ENCODE peak calls at places on chromosomes 13 and 19, in six cellular contexts. L is endothelial cell, A is epithelial cell of esophagus, X is cardiac fibroblast, M is HFF-Myc, B is Panc1. Q is an unnamed sample.

GRCh38 chr13:46756977-46757376 is 40.0 kb downstream of the ESD start:
- DNase-seq in L (no peak), A (peak), X (peak), M (no peak), B (no peak), Q (no peak)

GRCh38 chr13:26616126-26616525 is 58.6 kb downstream of the WASF3 start:
- DNase-seq in L (no peak), A (peak), X (peak), M (no peak), B (no peak), Q (no peak)

GRCh38 chr13:21365574-21365973 is 93.5 kb downstream of the ZDHHC20 start:
- DNase-seq in L (no peak), A (no peak), X (no peak), M (no peak), B (no peak), Q (peak)

GRCh38 chr19:52138614-52139290 is 986 bp downstream of the ZNF616 start:
- DNase-seq in L (peak), A (peak), X (peak), M (no peak), B (no peak), Q (no peak)

GRCh38 chr13:104414771-104415170 is 1348.6 kb upstream of the SLC10A2 start:
- DNase-seq in L (no peak), A (peak), X (no peak), M (no peak), B (no peak), Q (no peak)

GRCh38 chr13:30332516-30333165 is 25.3 kb upstream of the KATNAL1 start:
- DNase-seq in L (no peak), A (no peak), X (no peak), M (no peak), B (no peak), Q (no peak)

GRCh38 chr13:30892966-30893365 is 13.1 kb upstream of the MEDAG start:
- DNase-seq in L (peak), A (peak), X (peak), M (no peak), B (no peak), Q (no peak)

GRCh38 chr19:10862561-10863106 is 8.7 kb upstream of the CARM1 start:
- DNase-seq in L (no peak), A (no peak), X (no peak), M (no peak), B (no peak), Q (no peak)

GRCh38 chr19:48468806-48469055 is 438 bp upstream of the CYTH2 start:
- DNase-seq in L (no peak), A (peak), X (no peak), M (no peak), B (no peak), Q (no peak)

GRCh38 chr19:52170863-52171320 is 529 bp downstream of the ZNF836 start:
- DNase-seq in L (peak), A (no peak), X (peak), M (no peak), B (no peak), Q (no peak)

GRCh38 chr19:12800873-12801465 is 631 bp downstream of the PRDX2 start:
- DNase-seq in L (peak), A (no peak), X (no peak), M (no peak), B (no peak), Q (no peak)

GRCh38 chr19:22595422-22595821 is 38.7 kb upstream of the ZNF492 start:
- DNase-seq in L (no peak), A (no peak), X (no peak), M (no peak), B (no peak), Q (no peak)

GRCh38 chr19:9956956-9957355 is 20.6 kb upstream of the OLFM2 start:
- DNase-seq in L (no peak), A (no peak), X (no peak), M (no peak), B (no peak), Q (no peak)

GRCh38 chr13:97239306-97239705 is 17.2 kb downstream of the MBNL2 start:
- DNase-seq in L (no peak), A (no peak), X (no peak), M (no peak), B (no peak), Q (no peak)

GRCh38 chr19:13459351-13459750 is 46.9 kb downstream of the CACNA1A start:
- DNase-seq in L (no peak), A (no peak), X (no peak), M (no peak), B (no peak), Q (no peak)

GRCh38 chr19:14473073-14473790 is 1.9 kb downstream of the PTGER1 start:
- DNase-seq in L (no peak), A (peak), X (no peak), M (no peak), B (no peak), Q (no peak)

GRCh38 chr13:97030705-97031452 is 36.6 kb upstream of the OXGR1 start:
- DNase-seq in L (peak), A (peak), X (peak), M (no peak), B (no peak), Q (no peak)

GRCh38 chr19:39483141-39483540 is 2.5 kb downstream of the TIMM50 start:
- DNase-seq in L (no peak), A (no peak), X (no peak), M (no peak), B (no peak), Q (no peak)

GRCh38 chr19:10009714-10010224 is 535 bp downstream of the COL5A3 start:
- DNase-seq in L (no peak), A (peak), X (peak), M (no peak), B (no peak), Q (no peak)

GRCh38 chr13:43908156-43909126 is 28.7 kb downstream of the LACC1 start:
- DNase-seq in L (peak), A (peak), X (peak), M (peak), B (peak), Q (no peak)

GRCh38 chr13:113219311-113219940 is 10.0 kb downstream of the CUL4A start:
- DNase-seq in L (no peak), A (no peak), X (no peak), M (no peak), B (no peak), Q (no peak)

GRCh38 chr13:97257800-97258799 is 36.0 kb downstream of the MBNL2 start:
- DNase-seq in L (peak), A (peak), X (peak), M (peak), B (no peak), Q (no peak)

GRCh38 chr13:77388944-77389616 is 62.2 kb upstream of the MYCBP2 start:
- DNase-seq in L (no peak), A (no peak), X (no peak), M (no peak), B (no peak), Q (no peak)

GRCh38 chr13:44393391-44393790 is 19.8 kb downstream of the SERP2 start:
- DNase-seq in L (no peak), A (no peak), X (no peak), M (no peak), B (no peak), Q (no peak)

GRCh38 chr13:60397693-60398437 is 845 bp downstream of the TDRD3 start:
- DNase-seq in L (peak), A (peak), X (peak), M (no peak), B (no peak), Q (no peak)

GRCh38 chr19:39971380-39971841 is 446 bp downstream of the PSMC4 start:
- DNase-seq in L (peak), A (peak), X (no peak), M (no peak), B (no peak), Q (no peak)

GRCh38 chr19:44747739-44748425 is 626 bp upstream of the BCL3 start:
- DNase-seq in L (peak), A (no peak), X (peak), M (no peak), B (peak), Q (no peak)

GRCh38 chr19:19644054-19644388 is 564 bp upstream of the GMIP start:
- DNase-seq in L (no peak), A (no peak), X (no peak), M (no peak), B (no peak), Q (no peak)
- TF ChIP-seq CTCF in L (peak), A (no peak), X (no peak), M (no peak), B (no peak), Q (peak)

GRCh38 chr13:94548382-94549240 is 47.3 kb downstream of the TGDS start:
- DNase-seq in L (peak), A (peak), X (peak), M (no peak), B (no peak), Q (no peak)
- TF ChIP-seq CTCF in L (no peak), A (no peak), X (peak), M (no peak), B (peak), Q (no peak)

DNA sequence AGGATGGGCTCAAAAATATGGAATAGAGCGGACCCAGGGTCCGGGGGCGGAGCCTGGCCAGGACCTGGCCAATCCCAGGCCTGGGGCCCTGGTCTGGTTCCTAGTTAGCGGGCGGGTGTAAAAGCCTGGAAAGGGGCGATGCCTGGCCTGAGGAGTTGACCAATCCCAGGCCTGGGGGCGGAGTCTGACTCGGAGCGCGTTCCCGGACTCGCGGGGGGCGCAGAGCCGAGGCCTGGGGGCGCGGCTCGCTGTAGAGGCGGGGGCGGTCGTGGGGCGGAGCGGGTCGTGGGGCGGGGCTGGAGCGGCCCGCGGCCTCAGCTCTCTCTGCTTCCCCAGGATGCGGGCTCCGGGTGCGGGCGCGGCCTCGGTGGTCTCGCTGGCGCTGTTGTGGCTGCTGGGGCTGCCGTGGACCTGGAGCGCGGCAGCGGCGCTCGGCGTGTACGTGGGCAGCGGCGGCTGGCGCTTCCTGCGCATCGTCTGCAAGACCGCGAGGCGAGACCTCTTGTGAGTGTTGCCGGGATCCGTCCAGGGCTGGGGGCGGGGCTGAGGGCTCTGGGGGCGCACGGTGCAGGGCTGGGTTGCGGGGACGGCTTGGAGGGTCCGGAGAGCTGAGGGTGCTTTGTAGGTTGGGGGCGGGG is at the start of gene SLC27A1:
- DNase-seq in L (peak), A (peak), X (peak), M (peak), B (no peak), Q (peak)
- TF ChIP-seq CTCF in L (peak), A (no peak), X (no peak), M (no peak), B (no peak), Q (no peak)

DNA sequence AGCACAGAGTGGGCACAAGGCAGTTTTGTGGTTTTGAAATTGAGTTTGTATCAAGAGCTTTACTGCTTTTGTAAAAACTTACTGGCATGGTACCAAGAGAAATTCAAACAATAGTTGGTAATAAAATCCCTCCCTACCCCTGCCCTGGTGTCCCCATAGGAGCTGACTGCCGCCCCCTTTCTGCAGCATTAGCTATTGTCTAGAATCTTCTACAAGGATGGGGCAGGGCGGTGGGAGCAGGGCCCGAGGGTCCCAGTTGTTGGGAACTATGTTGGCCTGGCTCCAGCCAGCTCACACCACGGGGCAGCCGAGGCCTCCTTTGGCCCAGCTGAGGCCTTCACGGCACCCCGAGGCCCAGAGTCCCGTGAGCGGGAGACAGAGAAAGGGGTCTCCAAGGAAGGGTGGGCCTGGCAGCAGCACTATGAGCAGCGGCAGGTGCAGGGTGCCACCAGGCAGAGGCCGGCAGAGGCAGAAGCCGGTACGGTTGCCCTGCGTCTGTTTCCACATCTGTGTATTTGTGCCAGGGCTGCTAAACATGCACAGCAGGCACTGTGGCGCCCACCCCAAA is 57.9 kb downstream of the KDM4B start:
- DNase-seq in L (no peak), A (no peak), X (peak), M (no peak), B (no peak), Q (no peak)
- TF ChIP-seq CTCF in L (no peak), A (no peak), X (peak), M (peak), B (no peak), Q (no peak)

DNA sequence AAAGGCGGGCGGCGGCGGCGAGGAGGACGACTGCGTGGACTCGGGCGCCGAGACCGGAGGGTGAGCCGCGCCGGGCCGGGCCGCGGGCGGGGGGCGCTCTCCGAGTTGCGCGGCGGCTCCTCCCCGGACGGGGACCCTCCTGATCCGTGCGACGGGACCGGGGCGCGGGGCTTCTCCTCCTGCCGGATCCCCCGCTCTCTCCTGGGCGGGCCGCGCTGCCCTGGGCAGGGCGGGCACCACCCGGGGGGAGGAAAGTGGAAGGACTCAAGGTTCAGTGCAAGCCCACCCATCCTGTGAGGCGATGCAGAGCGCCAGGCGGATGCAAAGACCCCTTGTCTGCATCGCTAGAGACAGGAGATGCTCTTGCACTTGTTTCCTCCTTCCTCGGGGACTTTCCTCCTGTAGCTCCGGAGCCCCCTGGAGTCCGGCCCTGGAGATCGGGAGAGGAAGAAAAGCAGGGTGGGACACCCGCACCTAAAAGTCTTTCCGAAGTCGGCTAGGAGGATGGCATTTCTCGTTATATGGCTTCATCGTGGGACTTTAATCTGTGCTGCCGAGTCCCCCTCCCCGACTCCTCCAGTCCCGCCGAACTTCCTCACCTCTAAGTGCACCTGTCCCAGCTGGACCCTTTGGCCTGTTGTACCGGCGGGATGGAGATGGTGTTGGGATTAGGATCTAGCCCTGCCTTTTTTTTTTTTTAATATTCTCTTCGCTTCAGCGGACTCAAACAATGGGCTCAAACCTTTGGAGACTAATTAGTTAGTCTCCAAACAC is 499 bp downstream of the FAM124A start:
- DNase-seq in L (peak), A (no peak), X (no peak), M (no peak), B (no peak), Q (no peak)
- TF ChIP-seq CTCF in L (no peak), A (no peak), X (peak), M (no peak), B (peak), Q (no peak)

GRCh38 chr19:34838753-34839431 is 65.9 kb upstream of the ZNF599 start:
- DNase-seq in L (peak), A (peak), X (peak), M (no peak), B (no peak), Q (no peak)

GRCh38 chr19:34837262-34837661 is 64.2 kb upstream of the ZNF599 start:
- DNase-seq in L (peak), A (no peak), X (peak), M (no peak), B (no peak), Q (no peak)

GRCh38 chr19:34841780-34842179 is 68.8 kb upstream of the ZNF599 start:
- DNase-seq in L (no peak), A (no peak), X (no peak), M (no peak), B (no peak), Q (no peak)

GRCh38 chr19:34835952-34836351 is 62.9 kb upstream of the ZNF599 start:
- DNase-seq in L (no peak), A (no peak), X (no peak), M (no peak), B (no peak), Q (no peak)

GRCh38 chr19:34838248-34838647 is 65.2 kb upstream of the ZNF599 start:
- DNase-seq in L (no peak), A (peak), X (peak), M (no peak), B (no peak), Q (no peak)
- TF ChIP-seq CTCF in L (no peak), A (peak), X (no peak), M (no peak), B (no peak), Q (no peak)

GRCh38 chr13:62113145-62113544 is 697.5 kb upstream of the PCDH20 start:
- DNase-seq in L (no peak), A (peak), X (no peak), M (no peak), B (no peak), Q (no peak)

DNA sequence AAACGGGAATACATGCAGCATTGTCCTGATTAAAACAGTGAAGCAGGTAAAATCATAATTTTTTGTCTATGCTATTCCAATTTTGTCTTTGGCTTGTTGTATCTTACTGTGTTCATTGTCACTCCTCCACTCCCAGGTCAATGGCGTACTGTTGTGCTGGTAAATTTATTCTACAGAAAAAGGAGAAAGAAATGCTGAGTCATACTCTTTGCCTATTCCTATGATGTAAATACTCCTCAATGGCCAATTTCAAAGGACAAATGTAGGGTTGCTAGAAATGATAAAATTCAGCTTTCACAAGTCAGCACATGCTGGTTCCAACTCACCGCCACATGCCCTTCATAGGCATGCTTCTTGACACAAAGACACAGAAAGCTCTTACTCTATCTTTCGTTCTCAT is 694.4 kb upstream of the PCDH20 start:
- DNase-seq in L (no peak), A (peak), X (no peak), M (no peak), B (no peak), Q (no peak)
- TF ChIP-seq CTCF in L (no peak), A (no peak), X (no peak), M (no peak), B (no peak), Q (no peak)